ENCODE peak calls at places on chromosomes 5 and 9, in four cellular contexts. S is sciatic nerve, T is right atrium auricular region, B is putamen. J is an unnamed sample.

GRCh38 chr9:17088566-17088965 is 46.3 kb upstream of the CNTLN start:
- DNase-seq in T (no peak), B (no peak), S (no peak), J (no peak)

GRCh38 chr9:81848472-81848871 is 79.8 kb upstream of the SPATA31D4 start:
- DNase-seq in S (no peak), T (no peak), B (peak; percentile 26), J (no peak)

GRCh38 chr5:102910240-102911226 is 155.4 kb downstream of the PAM start:
- DNase-seq in S (no peak), T (no peak), B (no peak), J (no peak)

GRCh38 chr9:129458663-129459549 is 162.0 kb downstream of the C9orf50 start:
- DNase-seq in B (peak; percentile 62), T (no peak), S (peak; percentile 83), J (peak; percentile 86)

GRCh38 chr9:90092512-90092911 is 487.7 kb downstream of the GADD45G start:
- DNase-seq in B (no peak), T (no peak), S (no peak), J (no peak)

GRCh38 chr9:93950619-93951601 is 4.2 kb downstream of the BARX1 start:
- DNase-seq in T (no peak), S (no peak), B (no peak), J (no peak)

GRCh38 chr5:93572773-93573626 is 8.0 kb downstream of the NR2F1-AS1 start:
- DNase-seq in T (no peak), B (no peak), S (no peak), J (no peak)

GRCh38 chr9:21031091-21031817 is at the start of gene HACD4:
- DNase-seq in S (peak; percentile 74), T (no peak), B (peak; percentile 35), J (peak; percentile 78)

GRCh38 chr5:173802670-173803165 is 85.4 kb upstream of the CPEB4 start:
- DNase-seq in B (no peak), S (no peak), T (peak; percentile 66), J (peak; percentile 69)

GRCh38 chr9:116421006-116421538 is 266.0 kb upstream of the TRIM32 start:
- DNase-seq in B (no peak), S (no peak), T (no peak), J (no peak)

GRCh38 chr9:81759680-81760215 is 70.4 kb upstream of the TLE1 start:
- DNase-seq in T (peak; percentile 61), S (no peak), B (no peak), J (no peak)

GRCh38 chr5:175683921-175684320 is 26.1 kb downstream of the HRH2 start:
- DNase-seq in S (no peak), T (no peak), B (no peak), J (no peak)

GRCh38 chr5:60487466-60487865 is 212.5 kb downstream of the DEPDC1B start:
- DNase-seq in S (no peak), T (no peak), B (no peak), J (no peak)

GRCh38 chr5:135977375-135977928 is 22.7 kb upstream of the LECT2 start:
- DNase-seq in B (peak; percentile 15), S (peak; percentile 81), T (peak; percentile 81), J (peak; percentile 80)

GRCh38 chr9:124263158-124263557 is 5.4 kb downstream of the NEK6 start:
- DNase-seq in S (no peak), B (no peak), T (no peak), J (no peak)

GRCh38 chr5:82387041-82387818 is 109.1 kb upstream of the RPS23 start:
- DNase-seq in T (no peak), S (no peak), B (no peak), J (no peak)

GRCh38 chr5:3197699-3198098 is 397.9 kb upstream of the IRX1 start:
- DNase-seq in S (no peak), B (peak; percentile 34), T (no peak), J (no peak)

GRCh38 chr9:131545003-131545785 is at the start of gene PRRT1B:
- DNase-seq in S (no peak), T (no peak), B (no peak), J (no peak)

GRCh38 chr9:126450537-126451205 is 124.0 kb downstream of the MVB12B start:
- DNase-seq in B (no peak), T (no peak), S (peak; percentile 49), J (no peak)

J was measured in sigmoid colon.